ENCODE peak calls at places on chromosomes 7 and 10, in seven cellular contexts. H is aorta, L is heart right ventricle, W is body of pancreas, F is transverse colon, U is psoas muscle, K is colonic mucosa. G is an unnamed sample.

GRCh38 chr7:117212969-117213877 is 109.6 kb downstream of the WNT2 start:
- DNase-seq in H (no peak), L (no peak), W (peak; percentile 55), F (peak; percentile 43), U (peak; percentile 25), K (peak; percentile 51), G (peak; percentile 79)

GRCh38 chr7:154929006-154929726 is 73.8 kb downstream of the PAXIP1 start:
- DNase-seq in H (no peak), L (no peak), W (no peak), F (peak; percentile 39), U (no peak), K (peak; percentile 44), G (peak; percentile 1)

GRCh38 chr7:26681819-26682418 is 182.5 kb downstream of the SKAP2 start:
- DNase-seq in H (no peak), L (no peak), W (no peak), F (no peak), U (no peak), K (no peak), G (peak; percentile 40)

GRCh38 chr7:81884817-81885216 is 115.0 kb upstream of the HGF start:
- DNase-seq in H (no peak), L (no peak), W (no peak), F (no peak), U (no peak), K (no peak), G (no peak)

GRCh38 chr7:88315532-88315931 is 8.8 kb upstream of the STEAP4 start:
- DNase-seq in H (no peak), L (no peak), W (no peak), F (no peak), U (no peak), K (no peak), G (no peak)

GRCh38 chr10:114821915-114822770 is 563 bp downstream of the FHIP2A start:
- DNase-seq in H (peak; percentile 49), L (peak; percentile 37), W (peak; percentile 33), F (peak; percentile 25), U (peak; percentile 32), K (peak; percentile 47), G (peak; percentile 62)

GRCh38 chr7:74203157-74203556 is 6.6 kb upstream of the LAT2 start:
- DNase-seq in H (no peak), L (no peak), W (peak; percentile 39), F (peak; percentile 39), U (no peak), K (peak; percentile 48), G (peak; percentile 60)

GRCh38 chr10:113259841-113260240 is 293.0 kb upstream of the HABP2 start:
- DNase-seq in H (no peak), L (no peak), W (no peak), F (no peak), U (no peak), K (no peak), G (no peak)

GRCh38 chr10:71656220-71656619 is 63.4 kb downstream of the C10orf105 start:
- DNase-seq in H (no peak), L (no peak), W (no peak), F (no peak), U (no peak), K (no peak), G (no peak)
- H3K27me3 ChIP-seq in H (no peaks in the 10 kb centered on the region), L (no peaks in the 10 kb centered on the region), W (no peaks in the 10 kb centered on the region), F (no peaks in the 10 kb centered on the region), U (no peaks in the 10 kb centered on the region), K (no peaks in the 10 kb centered on the region), G (no peaks in the 10 kb centered on the region)

GRCh38 chr7:7247658-7248057 is 65.3 kb downstream of the C1GALT1 start:
- DNase-seq in H (no peak), L (no peak), W (no peak), F (no peak), U (no peak), K (no peak), G (no peak)
- H3K27ac ChIP-seq in H (no peak overlapping the region), L (no peak overlapping the region), W (no peak overlapping the region), F (no peak overlapping the region), U (no peak overlapping the region), K (no peak overlapping the region), G (no peak overlapping the region)

GRCh38 chr10:122445904-122446303 is 8.5 kb upstream of the ARMS2 start:
- DNase-seq in H (no peak), L (no peak), W (no peak), F (no peak), U (no peak), K (no peak), G (no peak)
- H3K27me3 ChIP-seq in H (no peaks in the 10 kb centered on the region), L (no peaks in the 10 kb centered on the region), W (no peaks in the 10 kb centered on the region), F (no peaks in the 10 kb centered on the region), U (no peaks in the 10 kb centered on the region), K (no peaks in the 10 kb centered on the region), G (no peaks in the 10 kb centered on the region)

GRCh38 chr10:122341141-122341810 is 33.2 kb upstream of the PLEKHA1 start:
- DNase-seq in H (no peak), L (no peak), W (peak; percentile 34), F (no peak), U (no peak), K (no peak), G (peak; percentile 48)
- H3K27ac ChIP-seq in H (no peak overlapping the region), L (peak overlapping the region; percentile 40), W (peak overlapping the region; percentile 63), F (peak overlapping the region; percentile 50), U (no peak overlapping the region), K (no peak overlapping the region), G (no peak overlapping the region)

GRCh38 chr7:1595027-1595426 is 25.2 kb upstream of the PSMG3 start:
- DNase-seq in H (no peak), L (no peak), W (no peak), F (no peak), U (no peak), K (no peak), G (no peak)
- H3K27me3 ChIP-seq in H (no peaks in the 10 kb centered on the region), L (no peaks in the 10 kb centered on the region), W (peaks cover 2% of the 10 kb centered on the region), F (peaks cover 41% of the 10 kb centered on the region), U (peaks cover 50% of the 10 kb centered on the region), K (no peaks in the 10 kb centered on the region), G (peaks cover 23% of the 10 kb centered on the region)

DNA sequence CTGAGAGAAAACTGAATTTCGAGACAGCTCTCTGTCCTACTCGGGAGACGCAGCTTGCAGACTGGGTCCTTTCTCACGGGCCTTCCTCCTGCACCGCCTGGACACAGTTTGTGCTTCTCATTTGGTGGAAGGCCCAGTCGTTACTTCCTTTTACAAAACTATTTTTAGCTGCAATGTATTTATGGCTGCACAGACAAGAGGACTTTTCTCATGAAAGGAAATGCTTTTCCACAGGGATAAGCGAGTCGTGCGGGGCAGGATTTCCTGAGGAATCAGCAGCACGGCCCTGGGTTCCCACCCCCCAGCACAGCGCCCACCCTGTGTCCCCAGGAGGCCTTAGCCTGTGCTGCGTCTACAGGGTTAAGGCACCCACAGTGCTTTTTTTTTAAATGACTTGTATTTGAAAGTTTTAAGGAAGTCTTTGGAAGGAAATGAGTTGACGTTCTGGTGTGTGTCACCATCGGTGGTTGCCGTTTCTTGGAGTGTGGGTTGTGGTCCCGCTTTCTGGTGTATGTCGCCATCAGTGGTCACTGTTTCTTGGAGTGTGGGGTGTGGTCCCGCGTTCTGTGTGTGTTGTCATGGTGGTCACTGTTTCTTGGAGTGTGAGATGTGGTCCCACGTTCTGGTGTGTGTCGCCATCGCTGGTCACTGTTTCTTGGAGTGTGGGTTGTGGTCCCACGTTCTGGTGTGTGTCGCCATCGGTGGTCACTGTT is 50.9 kb downstream of the INPP5A start:
- DNase-seq in H (peak; percentile 68), L (peak; percentile 61), W (no peak), F (no peak), U (no peak), K (peak; percentile 26), G (peak; percentile 39)
- H3K27ac ChIP-seq in H (peak overlapping the region; percentile 81), L (peak overlapping the region; percentile 81), W (peak overlapping the region; percentile 35), F (peak overlapping the region; percentile 66), U (peak overlapping the region; percentile 82), K (peak overlapping the region; percentile 46), G (peak overlapping the region; percentile 92)

DNA sequence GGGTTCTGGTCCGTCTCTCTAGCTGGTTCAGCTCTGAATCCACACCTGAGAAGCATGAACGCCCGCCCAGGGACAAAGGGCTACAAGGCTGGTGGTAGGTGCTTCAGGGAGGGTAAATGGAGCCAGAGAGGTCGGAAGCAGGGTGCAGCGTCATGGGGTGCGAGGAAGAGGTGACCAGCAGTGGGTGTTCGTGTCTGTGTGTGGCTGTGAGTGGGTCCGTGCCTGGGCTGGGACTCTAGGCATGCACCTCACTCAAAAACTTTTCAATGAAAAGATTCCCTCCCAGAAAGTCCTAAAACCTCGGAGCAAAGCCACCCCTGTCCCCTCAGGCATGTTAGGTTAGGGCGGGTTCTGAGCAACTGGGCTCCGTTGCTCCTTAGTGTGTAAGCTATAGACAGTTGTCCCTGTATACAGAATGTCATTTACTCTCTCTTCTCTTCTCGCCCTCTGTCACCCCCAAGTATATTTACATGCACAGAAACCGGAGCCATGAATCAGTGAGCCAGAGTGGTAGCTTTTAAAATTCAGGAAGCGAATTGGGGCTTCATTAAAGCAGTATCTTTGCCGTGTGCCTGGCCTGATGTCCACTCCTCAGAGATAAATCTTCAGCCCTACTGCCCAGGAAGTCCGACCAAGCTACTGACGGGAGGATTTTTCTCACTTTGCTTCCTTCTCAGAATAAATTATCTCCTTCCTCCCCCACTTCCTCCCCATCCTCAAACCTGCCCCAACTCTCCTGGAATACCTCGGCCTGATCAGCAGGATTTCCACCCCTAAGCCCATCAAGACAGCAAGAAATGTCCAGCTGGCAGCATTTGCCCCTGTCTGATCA is 12.2 kb upstream of the GATA3 start:
- DNase-seq in H (no peak), L (no peak), W (no peak), F (no peak), U (no peak), K (no peak), G (no peak)
- H3K27me3 ChIP-seq in H (no peaks in the 10 kb centered on the region), L (peaks cover 48% of the 10 kb centered on the region), W (peaks cover 71% of the 10 kb centered on the region), F (peaks cover 100% of the 10 kb centered on the region), U (peaks cover 98% of the 10 kb centered on the region), K (peaks cover 89% of the 10 kb centered on the region), G (peaks cover 100% of the 10 kb centered on the region)

GRCh38 chr7:69754476-69754875 is 156.2 kb downstream of the AUTS2 start:
- DNase-seq in H (no peak), L (no peak), W (no peak), F (no peak), U (no peak), K (no peak), G (no peak)
- H3K27ac ChIP-seq in H (no peak overlapping the region), L (no peak overlapping the region), W (no peak overlapping the region), F (no peak overlapping the region), U (no peak overlapping the region), K (no peak overlapping the region), G (no peak overlapping the region)

GRCh38 chr7:85186521-85187241 is at the start of gene SEMA3D:
- DNase-seq in H (peak; percentile 83), L (peak; percentile 67), W (peak; percentile 66), F (peak; percentile 53), U (peak; percentile 60), K (peak; percentile 46), G (peak; percentile 90)
- H3K27me3 ChIP-seq in H (no peaks in the 10 kb centered on the region), L (no peaks in the 10 kb centered on the region), W (no peaks in the 10 kb centered on the region), F (peaks cover 42% of the 10 kb centered on the region), U (peaks cover 27% of the 10 kb centered on the region), K (peaks cover 21% of the 10 kb centered on the region), G (peaks cover 54% of the 10 kb centered on the region)

DNA sequence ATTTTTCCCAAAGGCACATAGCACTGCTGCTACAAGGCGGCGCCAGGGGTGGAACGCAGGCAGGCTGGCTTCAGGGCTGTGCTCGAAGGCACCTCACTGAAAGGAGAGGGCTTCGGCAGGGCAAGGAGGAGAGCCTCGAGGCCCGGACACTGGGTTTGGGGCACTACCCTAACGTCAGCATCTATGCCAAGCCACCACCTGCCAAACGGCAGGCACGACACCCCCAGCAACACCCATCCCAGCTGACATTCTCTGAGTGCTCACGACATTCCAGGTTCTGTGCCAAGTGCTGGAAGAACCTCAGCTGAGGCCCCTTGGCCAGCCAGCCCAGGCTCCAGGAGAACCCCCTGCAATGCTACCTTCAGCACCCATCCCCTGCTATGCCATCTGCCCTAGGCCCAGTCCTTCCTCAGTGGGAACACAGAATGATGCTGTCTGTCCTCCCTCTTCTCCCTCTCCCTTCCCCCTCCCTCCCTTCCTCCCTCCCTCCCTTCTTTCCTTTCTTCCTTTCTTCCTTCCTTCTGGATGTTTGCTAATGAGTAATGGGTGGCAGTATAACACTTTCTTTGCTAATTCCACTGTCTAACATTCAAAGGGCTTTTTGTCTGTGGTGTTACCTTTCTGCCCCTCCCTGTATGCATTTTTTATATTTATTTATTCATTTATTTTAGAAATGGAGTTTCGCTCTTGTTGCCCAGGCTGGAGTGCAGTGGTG is 24.3 kb downstream of the ZCCHC24 start:
- DNase-seq in H (no peak), L (no peak), W (no peak), F (no peak), U (no peak), K (no peak), G (no peak)
- H3K27ac ChIP-seq in H (no peak overlapping the region), L (no peak overlapping the region), W (no peak overlapping the region), F (no peak overlapping the region), U (peak overlapping the region; percentile 46), K (no peak overlapping the region), G (no peak overlapping the region)